ENCODE peak calls at places on chromosome 11, in six cellular contexts. S, V, C, J, U and Z are unnamed samples.

GRCh38 chr11:47616726-47617416 is 22.7 kb upstream of the C1QTNF4 start:
- DNase-seq in J (no peak), S (peak), C (no peak), V (no peak), U (no peak), Z (peak)

GRCh38 chr11:18526521-18527296 is at the start of gene TSG101:
- DNase-seq in C (peak), S (peak), U (peak), V (peak), J (peak), Z (peak)

GRCh38 chr11:76153609-76153949 is 52.7 kb downstream of the WNT11 start:
- DNase-seq in J (no peak), C (no peak), S (no peak), V (no peak), U (peak), Z (no peak)

GRCh38 chr11:115848614-115849013 is 344.4 kb upstream of the CADM1 start:
- DNase-seq in S (no peak), V (no peak), U (no peak), C (no peak), J (no peak), Z (no peak)

GRCh38 chr11:114076974-114077373 is 17.5 kb downstream of the ZBTB16 start:
- DNase-seq in C (no peak), V (no peak), S (no peak), U (no peak), J (no peak), Z (no peak)

GRCh38 chr11:64419818-64420485 is 61.0 kb downstream of the RPS6KA4 start:
- DNase-seq in S (no peak), J (no peak), C (no peak), V (no peak), U (no peak), Z (peak)

GRCh38 chr11:117562111-117562510 is 234.5 kb downstream of the CEP164 start:
- DNase-seq in S (no peak), J (no peak), V (no peak), U (no peak), C (no peak), Z (no peak)

GRCh38 chr11:117456027-117456720 is 128.5 kb downstream of the CEP164 start:
- DNase-seq in C (no peak), S (no peak), J (no peak), V (no peak), U (no peak), Z (no peak)

GRCh38 chr11:117879516-117880480 is 3.3 kb upstream of the FXYD6 start:
- DNase-seq in S (no peak), V (no peak), J (no peak), U (no peak), C (no peak), Z (no peak)

GRCh38 chr11:73729594-73730206 is 31.2 kb downstream of the RAB6A start:
- DNase-seq in C (no peak), V (no peak), J (no peak), S (no peak), U (no peak), Z (no peak)

GRCh38 chr11:3356858-3357257 is 22.1 kb downstream of the ZNF195 start:
- DNase-seq in S (no peak), J (no peak), C (no peak), V (no peak), U (no peak), Z (no peak)

GRCh38 chr11:120482149-120482548 is 29.4 kb upstream of the GRIK4 start:
- DNase-seq in J (no peak), U (no peak), C (no peak), S (no peak), V (no peak), Z (no peak)

GRCh38 chr11:6307879-6308278 is 12.4 kb downstream of the CAVIN3 start:
- DNase-seq in S (no peak), U (no peak), J (no peak), C (no peak), V (no peak), Z (no peak)

GRCh38 chr11:78099671-78100070 is 20.0 kb upstream of the NDUFC2 start:
- DNase-seq in U (no peak), J (no peak), V (no peak), C (no peak), S (no peak), Z (no peak)

GRCh38 chr11:122344281-122344680 is 228.3 kb upstream of the BLID start:
- DNase-seq in C (no peak), V (no peak), S (no peak), U (no peak), J (no peak), Z (peak)

GRCh38 chr11:1449516-1450270 is 36.9 kb downstream of the MOB2 start:
- DNase-seq in S (no peak), U (no peak), J (no peak), V (no peak), C (no peak), Z (no peak)

GRCh38 chr11:126861796-126862195 is 138.8 kb downstream of the KIRREL3 start:
- DNase-seq in U (no peak), J (no peak), S (no peak), C (no peak), V (no peak), Z (no peak)

GRCh38 chr11:108500721-108501120 is 2.5 kb upstream of the POGLUT3 start:
- DNase-seq in S (no peak), J (no peak), V (no peak), U (no peak), C (no peak), Z (no peak)

GRCh38 chr11:16606784-16607674 is 131.4 kb upstream of the C11orf58 start:
- DNase-seq in J (no peak), C (peak), U (peak), V (peak), S (peak), Z (no peak)

GRCh38 chr11:76772100-76772782 is 10.9 kb upstream of the TSKU start:
- DNase-seq in C (no peak), J (no peak), V (no peak), U (no peak), S (no peak), Z (no peak)

GRCh38 chr11:62688481-62688880 is 849 bp downstream of the LRRN4CL start:
- DNase-seq in V (no peak), C (no peak), J (no peak), S (no peak), U (no peak), Z (no peak)

GRCh38 chr11:62682518-62682917 is 3.6 kb upstream of the UBXN1 start:
- DNase-seq in V (no peak), C (no peak), S (no peak), U (peak), J (no peak), Z (no peak)

GRCh38 chr11:62689421-62690183 is at the start of gene LRRN4CL:
- DNase-seq in V (peak), C (peak), S (peak), J (no peak), U (no peak), Z (peak)

GRCh38 chr11:62687508-62688396 is 1.6 kb downstream of the LRRN4CL start:
- DNase-seq in J (no peak), U (no peak), C (no peak), V (no peak), S (no peak), Z (no peak)
- H3K4me3 ChIP-seq in J (no peak), U (no peak), C (peak), V (peak), S (no peak), Z (no peak)

DNA sequence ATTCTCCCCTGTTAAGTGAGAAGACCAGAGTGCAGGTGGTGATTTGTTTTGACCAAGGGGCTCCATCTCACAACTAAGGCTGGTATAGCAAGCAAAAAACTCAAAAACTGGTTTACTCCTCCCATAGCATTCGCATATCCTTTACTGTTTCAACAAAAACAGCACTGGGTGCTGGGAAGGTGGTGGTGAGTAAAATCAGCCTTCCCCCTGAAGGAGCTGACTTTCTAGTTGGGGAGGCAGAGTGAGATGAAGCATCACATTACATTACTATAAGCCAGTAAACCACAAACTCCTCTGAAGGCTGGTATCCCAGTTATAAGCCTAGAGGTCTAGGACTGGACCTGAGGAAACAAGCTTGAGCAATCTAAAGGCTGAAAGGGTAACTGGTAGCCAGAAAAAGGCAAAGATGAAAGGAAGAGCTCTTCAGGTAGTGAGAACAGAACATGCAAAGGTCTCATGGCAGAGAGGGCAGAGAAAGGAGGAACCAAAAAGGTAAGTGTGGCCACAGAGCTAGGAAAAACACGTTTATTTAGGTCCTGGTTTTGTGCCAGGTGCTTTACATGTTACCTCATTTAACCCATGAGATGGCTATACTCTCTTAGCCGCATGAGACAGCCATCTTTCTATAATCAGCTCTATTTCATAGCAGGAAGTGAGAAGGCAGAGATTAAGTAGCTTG is 22.3 kb downstream of the TMEM123 start:
- DNase-seq in U (no peak), S (no peak), V (no peak), J (no peak), C (no peak), Z (peak)
- H3K4me3 ChIP-seq in U (no peak), S (no peak), V (no peak), J (no peak), C (no peak), Z (no peak)

GRCh38 chr11:289706-290620 is 1.0 kb downstream of the PGGHG start:
- DNase-seq in C (no peak), J (peak), S (peak), V (no peak), U (peak), Z (no peak)
- H3K4me3 ChIP-seq in C (peak), J (peak), S (peak), V (peak), U (no peak), Z (peak)

GRCh38 chr11:133953571-133953970 is 3.2 kb downstream of the IGSF9B start:
- DNase-seq in J (no peak), U (no peak), S (no peak), V (no peak), C (no peak), Z (no peak)

GRCh38 chr11:133950874-133951483 is 5.8 kb downstream of the IGSF9B start:
- DNase-seq in U (no peak), S (no peak), J (no peak), V (no peak), C (no peak), Z (no peak)

GRCh38 chr11:133953999-133954398 is 2.8 kb downstream of the IGSF9B start:
- DNase-seq in V (no peak), C (no peak), J (no peak), U (no peak), S (no peak), Z (no peak)

GRCh38 chr11:133952199-133953190 is 4.3 kb downstream of the IGSF9B start:
- DNase-seq in V (no peak), C (no peak), S (no peak), J (no peak), U (no peak), Z (no peak)

GRCh38 chr11:133951484-133952198 is 5.1 kb downstream of the IGSF9B start:
- DNase-seq in J (no peak), S (no peak), V (no peak), U (no peak), C (no peak), Z (no peak)
- H3K4me3 ChIP-seq in J (no peak), S (no peak), V (peak), U (no peak), C (peak), Z (peak)

GRCh38 chr11:34620202-34620601 is 691 bp upstream of the EHF start:
- DNase-seq in J (no peak), C (no peak), U (no peak), V (no peak), S (no peak), Z (no peak)
- H3K4me3 ChIP-seq in J (no peak), C (peak), U (no peak), V (no peak), S (peak), Z (no peak)

GRCh38 chr11:97280347-97280746 is 890.5 kb downstream of the JRKL start:
- DNase-seq in U (no peak), V (no peak), C (no peak), S (no peak), J (no peak), Z (no peak)
- H3K4me3 ChIP-seq in U (no peak), V (no peak), C (no peak), S (no peak), J (no peak), Z (no peak)

GRCh38 chr11:30463266-30463665 is 122.9 kb downstream of the MPPED2 start:
- DNase-seq in U (no peak), J (no peak), C (no peak), V (no peak), S (no peak), Z (no peak)
- H3K4me3 ChIP-seq in U (no peak), J (no peak), C (no peak), V (no peak), S (no peak), Z (no peak)